ENCODE peak calls at places on chromosomes 16 and 17, in ten cellular contexts. One of them, this sample, is unnamed.

GRCh38 chr17:74923538-74924249 is 379 bp upstream of the OTOP2 start:
- DNase-seq in SK-N-SH: peak; percentile 98
- DNase-seq in K562: peak; percentile 82
- DNase-seq in suprapubic skin: peak; percentile 78
- DNase-seq in GM12891: peak; percentile 94
- DNase-seq in SK-N-MC: no peak
- DNase-seq in Panc1: no peak
- DNase-seq in GM23338: peak; percentile 66
- DNase-seq in prostate gland: peak; percentile 44
- DNase-seq in GM12878: no peak
- DNase-seq in this sample: peak; percentile 55

GRCh38 chr17:50055055-50055425 is 870 bp upstream of the ITGA3 start:
- DNase-seq in SK-N-SH: no peak
- DNase-seq in K562: no peak
- DNase-seq in suprapubic skin: no peak
- DNase-seq in GM12891: no peak
- DNase-seq in SK-N-MC: no peak
- DNase-seq in Panc1: no peak
- DNase-seq in GM23338: peak; percentile 84
- DNase-seq in prostate gland: peak; percentile 90
- DNase-seq in GM12878: no peak
- DNase-seq in this sample: no peak

GRCh38 chr16:30902070-30902972 is 5.9 kb downstream of the CTF1 start:
- DNase-seq in SK-N-SH: peak; percentile 94
- DNase-seq in K562: peak; percentile 88
- DNase-seq in suprapubic skin: no peak
- DNase-seq in GM12891: peak; percentile 80
- DNase-seq in SK-N-MC: no peak
- DNase-seq in Panc1: no peak
- DNase-seq in GM23338: peak; percentile 71
- DNase-seq in prostate gland: peak; percentile 48
- DNase-seq in GM12878: no peak
- DNase-seq in this sample: peak; percentile 74

GRCh38 chr17:56779306-56779705 is 54.4 kb downstream of the C17orf67 start:
- DNase-seq in SK-N-SH: no peak
- DNase-seq in K562: no peak
- DNase-seq in suprapubic skin: no peak
- DNase-seq in GM12891: no peak
- DNase-seq in SK-N-MC: no peak
- DNase-seq in Panc1: no peak
- DNase-seq in GM23338: no peak
- DNase-seq in prostate gland: no peak
- DNase-seq in GM12878: no peak
- DNase-seq in this sample: no peak

GRCh38 chr17:61400058-61400785 is 579 bp downstream of the TBX2 start:
- DNase-seq in SK-N-SH: peak; percentile 85
- DNase-seq in K562: no peak
- DNase-seq in suprapubic skin: no peak
- DNase-seq in GM12891: no peak
- DNase-seq in SK-N-MC: no peak
- DNase-seq in Panc1: no peak
- DNase-seq in GM23338: peak; percentile 52
- DNase-seq in prostate gland: no peak
- DNase-seq in GM12878: no peak
- DNase-seq in this sample: no peak

GRCh38 chr17:2695961-2696760 is 15.4 kb downstream of the CLUH start:
- DNase-seq in SK-N-SH: peak; percentile 32
- DNase-seq in K562: no peak
- DNase-seq in suprapubic skin: peak; percentile 57
- DNase-seq in GM12891: peak; percentile 22
- DNase-seq in SK-N-MC: no peak
- DNase-seq in Panc1: no peak
- DNase-seq in GM23338: no peak
- DNase-seq in prostate gland: no peak
- DNase-seq in GM12878: no peak
- DNase-seq in this sample: no peak

GRCh38 chr17:13395872-13396271 is 205.9 kb downstream of the HS3ST3A1 start:
- DNase-seq in SK-N-SH: no peak
- DNase-seq in K562: no peak
- DNase-seq in suprapubic skin: no peak
- DNase-seq in GM12891: no peak
- DNase-seq in SK-N-MC: no peak
- DNase-seq in Panc1: no peak
- DNase-seq in GM23338: no peak
- DNase-seq in prostate gland: no peak
- DNase-seq in GM12878: no peak
- DNase-seq in this sample: no peak

GRCh38 chr16:3234543-3235541 is at the start of gene ZNF200:
- DNase-seq in SK-N-SH: peak; percentile 95
- DNase-seq in K562: peak; percentile 98
- DNase-seq in suprapubic skin: peak; percentile 97
- DNase-seq in GM12891: peak; percentile 95
- DNase-seq in SK-N-MC: peak; percentile 61
- DNase-seq in Panc1: peak; percentile 89
- DNase-seq in GM23338: peak; percentile 98
- DNase-seq in prostate gland: peak; percentile 96
- DNase-seq in GM12878: peak; percentile 78
- DNase-seq in this sample: peak; percentile 87

GRCh38 chr16:50011707-50012106 is 13.3 kb upstream of the CNEP1R1 start:
- DNase-seq in SK-N-SH: no peak
- DNase-seq in K562: no peak
- DNase-seq in suprapubic skin: no peak
- DNase-seq in GM12891: no peak
- DNase-seq in SK-N-MC: no peak
- DNase-seq in Panc1: no peak
- DNase-seq in GM23338: no peak
- DNase-seq in prostate gland: no peak
- DNase-seq in GM12878: no peak
- DNase-seq in this sample: peak; percentile 81

GRCh38 chr17:18006495-18007239 is 32.3 kb downstream of the ATPAF2 start:
- DNase-seq in SK-N-SH: no peak
- DNase-seq in K562: peak; percentile 22
- DNase-seq in suprapubic skin: no peak
- DNase-seq in GM12891: no peak
- DNase-seq in SK-N-MC: no peak
- DNase-seq in Panc1: no peak
- DNase-seq in GM23338: peak; percentile 40
- DNase-seq in prostate gland: no peak
- DNase-seq in GM12878: no peak
- DNase-seq in this sample: no peak

GRCh38 chr16:89646270-89646669 is 11.2 kb downstream of the CHMP1A start:
- DNase-seq in SK-N-SH: no peak
- DNase-seq in K562: no peak
- DNase-seq in suprapubic skin: no peak
- DNase-seq in GM12891: no peak
- DNase-seq in SK-N-MC: no peak
- DNase-seq in Panc1: no peak
- DNase-seq in GM23338: no peak
- DNase-seq in prostate gland: no peak
- DNase-seq in GM12878: no peak
- DNase-seq in this sample: no peak
- TF ChIP-seq POLR2AphosphoS5 in SK-N-SH: no peak
- TF ChIP-seq POLR2AphosphoS5 in K562: no peak
- TF ChIP-seq POLR2AphosphoS5 in suprapubic skin: no peak
- TF ChIP-seq POLR2AphosphoS5 in GM12891: no peak
- TF ChIP-seq POLR2AphosphoS5 in SK-N-MC: no peak
- TF ChIP-seq POLR2AphosphoS5 in Panc1: no peak
- TF ChIP-seq POLR2AphosphoS5 in GM23338: no peak
- TF ChIP-seq POLR2AphosphoS5 in prostate gland: no peak
- TF ChIP-seq POLR2AphosphoS5 in GM12878: no peak
- TF ChIP-seq POLR2AphosphoS5 in this sample: no peak

GRCh38 chr17:39835038-39835786 is 28.9 kb downstream of the IKZF3 start:
- DNase-seq in SK-N-SH: no peak
- DNase-seq in K562: peak; percentile 17
- DNase-seq in suprapubic skin: no peak
- DNase-seq in GM12891: no peak
- DNase-seq in SK-N-MC: no peak
- DNase-seq in Panc1: no peak
- DNase-seq in GM23338: peak; percentile 51
- DNase-seq in prostate gland: no peak
- DNase-seq in GM12878: no peak
- DNase-seq in this sample: no peak

GRCh38 chr17:39836117-39836516 is 28.0 kb downstream of the IKZF3 start:
- DNase-seq in SK-N-SH: no peak
- DNase-seq in K562: no peak
- DNase-seq in suprapubic skin: no peak
- DNase-seq in GM12891: no peak
- DNase-seq in SK-N-MC: no peak
- DNase-seq in Panc1: no peak
- DNase-seq in GM23338: no peak
- DNase-seq in prostate gland: no peak
- DNase-seq in GM12878: no peak
- DNase-seq in this sample: no peak

GRCh38 chr17:39834017-39834416 is 30.1 kb downstream of the IKZF3 start:
- DNase-seq in SK-N-SH: no peak
- DNase-seq in K562: no peak
- DNase-seq in suprapubic skin: no peak
- DNase-seq in GM12891: no peak
- DNase-seq in SK-N-MC: no peak
- DNase-seq in Panc1: no peak
- DNase-seq in GM23338: no peak
- DNase-seq in prostate gland: no peak
- DNase-seq in GM12878: no peak
- DNase-seq in this sample: no peak

GRCh38 chr17:39828443-39828842 is 35.7 kb downstream of the IKZF3 start:
- DNase-seq in SK-N-SH: no peak
- DNase-seq in K562: no peak
- DNase-seq in suprapubic skin: no peak
- DNase-seq in GM12891: no peak
- DNase-seq in SK-N-MC: no peak
- DNase-seq in Panc1: no peak
- DNase-seq in GM23338: no peak
- DNase-seq in prostate gland: no peak
- DNase-seq in GM12878: no peak
- DNase-seq in this sample: no peak

DNA sequence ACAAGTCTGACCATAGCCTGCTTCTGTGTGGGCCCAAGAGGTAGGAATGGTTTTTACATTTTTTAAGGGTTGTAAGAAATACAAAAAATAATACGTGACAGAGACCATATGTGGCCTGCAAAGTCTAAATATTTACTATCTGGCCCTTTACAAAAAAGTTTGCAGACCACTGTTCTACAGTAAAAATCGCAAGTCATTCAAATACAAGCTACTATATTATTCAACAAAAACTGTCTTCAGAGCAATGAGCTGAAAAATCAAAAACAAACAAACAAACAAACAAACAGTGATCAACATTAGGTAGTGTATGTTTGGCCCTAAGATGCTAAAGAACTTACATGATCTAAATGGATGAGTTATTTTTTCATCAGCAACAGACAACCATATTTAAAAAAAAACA is 32.5 kb downstream of the IKZF3 start:
- DNase-seq in SK-N-SH: no peak
- DNase-seq in K562: no peak
- DNase-seq in suprapubic skin: no peak
- DNase-seq in GM12891: no peak
- DNase-seq in SK-N-MC: no peak
- DNase-seq in Panc1: no peak
- DNase-seq in GM23338: no peak
- DNase-seq in prostate gland: no peak
- DNase-seq in GM12878: no peak
- DNase-seq in this sample: no peak
- TF ChIP-seq POLR2AphosphoS5 in SK-N-SH: no peak
- TF ChIP-seq POLR2AphosphoS5 in K562: no peak
- TF ChIP-seq POLR2AphosphoS5 in suprapubic skin: no peak
- TF ChIP-seq POLR2AphosphoS5 in GM12891: no peak
- TF ChIP-seq POLR2AphosphoS5 in SK-N-MC: no peak
- TF ChIP-seq POLR2AphosphoS5 in Panc1: no peak
- TF ChIP-seq POLR2AphosphoS5 in GM23338: no peak
- TF ChIP-seq POLR2AphosphoS5 in prostate gland: no peak
- TF ChIP-seq POLR2AphosphoS5 in GM12878: no peak
- TF ChIP-seq POLR2AphosphoS5 in this sample: no peak

DNA sequence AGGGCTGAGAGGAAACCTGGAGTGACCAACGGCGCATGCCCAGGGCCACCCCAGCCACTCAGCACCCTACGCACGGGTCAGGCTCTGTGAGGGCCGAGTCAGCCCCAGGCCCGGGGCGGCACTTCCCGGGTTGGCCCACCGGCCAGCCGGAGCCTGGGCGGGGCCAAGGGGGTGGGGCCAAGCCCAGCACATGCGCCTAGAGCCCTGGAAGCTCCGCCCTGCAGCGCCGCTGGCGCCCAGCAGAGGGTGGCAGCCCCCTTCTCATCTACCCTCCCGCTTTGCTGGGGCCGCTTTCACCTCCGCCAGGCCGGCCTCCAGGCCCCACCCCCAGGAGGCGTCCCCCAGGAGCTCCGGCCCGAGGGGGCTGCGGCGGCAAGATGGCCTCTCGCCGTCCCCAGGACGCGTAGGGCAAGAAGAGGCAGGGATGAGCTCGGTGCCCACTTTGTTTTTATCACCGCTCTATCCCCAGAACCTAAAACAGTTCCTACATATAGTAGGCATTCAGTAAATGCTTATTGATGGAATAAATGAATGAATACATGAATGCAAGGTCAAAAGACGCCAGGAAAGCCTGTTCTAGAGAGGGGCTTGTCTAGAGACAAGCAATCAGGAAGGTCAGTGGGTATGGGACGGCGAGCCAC is 31.3 kb downstream of the MYO18A start:
- DNase-seq in SK-N-SH: peak; percentile 99
- DNase-seq in K562: peak; percentile 96
- DNase-seq in suprapubic skin: peak; percentile 96
- DNase-seq in GM12891: peak; percentile 92
- DNase-seq in SK-N-MC: no peak
- DNase-seq in Panc1: peak; percentile 63
- DNase-seq in GM23338: peak; percentile 97
- DNase-seq in prostate gland: peak; percentile 89
- DNase-seq in GM12878: peak; percentile 79
- DNase-seq in this sample: peak; percentile 85
- TF ChIP-seq POLR2AphosphoS5 in SK-N-SH: peak; percentile 76
- TF ChIP-seq POLR2AphosphoS5 in K562: no peak
- TF ChIP-seq POLR2AphosphoS5 in suprapubic skin: peak; percentile 71
- TF ChIP-seq POLR2AphosphoS5 in GM12891: peak; percentile 50
- TF ChIP-seq POLR2AphosphoS5 in SK-N-MC: peak; percentile 85
- TF ChIP-seq POLR2AphosphoS5 in Panc1: peak; percentile 62
- TF ChIP-seq POLR2AphosphoS5 in GM23338: peak; percentile 78
- TF ChIP-seq POLR2AphosphoS5 in prostate gland: peak; percentile 81
- TF ChIP-seq POLR2AphosphoS5 in GM12878: peak; percentile 72
- TF ChIP-seq POLR2AphosphoS5 in this sample: no peak

DNA sequence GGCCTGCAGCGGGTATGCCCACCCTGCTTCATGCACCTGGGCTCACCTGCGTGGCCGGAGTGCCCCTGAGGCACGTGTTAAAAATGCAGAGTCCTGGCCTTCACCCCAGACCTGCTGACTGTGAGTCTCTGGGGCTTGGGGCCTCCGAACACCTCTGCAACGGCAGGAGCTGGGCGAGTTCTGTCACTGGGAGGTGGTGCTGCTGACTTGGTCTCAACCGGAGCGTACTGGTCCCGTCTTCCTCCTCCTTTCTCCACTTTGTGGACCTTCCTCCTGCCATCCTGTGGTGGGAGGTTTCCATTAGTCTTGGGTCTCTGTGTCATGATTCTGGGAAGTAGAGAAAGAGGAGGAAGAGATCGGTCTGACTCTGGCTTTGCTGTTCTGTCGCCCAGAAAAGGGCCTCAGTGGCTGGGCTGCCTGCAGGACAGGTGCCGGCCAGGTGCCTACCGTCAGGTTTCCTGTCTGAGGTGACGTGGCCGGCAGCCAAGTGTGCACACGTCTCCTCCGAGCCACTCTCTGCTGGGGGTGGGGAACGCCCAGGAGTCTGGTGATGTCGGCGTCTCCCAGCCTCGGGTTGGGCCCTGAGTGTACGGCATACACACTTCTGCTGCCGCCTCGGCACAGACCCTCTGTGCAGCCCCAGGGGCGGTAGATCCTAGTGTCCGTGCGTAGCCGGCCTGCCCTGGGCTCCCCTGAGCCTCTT is 6.9 kb downstream of the TSC2 start:
- DNase-seq in SK-N-SH: no peak
- DNase-seq in K562: no peak
- DNase-seq in suprapubic skin: no peak
- DNase-seq in GM12891: no peak
- DNase-seq in SK-N-MC: no peak
- DNase-seq in Panc1: no peak
- DNase-seq in GM23338: no peak
- DNase-seq in prostate gland: no peak
- DNase-seq in GM12878: no peak
- DNase-seq in this sample: no peak
- TF ChIP-seq POLR2AphosphoS5 in SK-N-SH: no peak
- TF ChIP-seq POLR2AphosphoS5 in K562: no peak
- TF ChIP-seq POLR2AphosphoS5 in suprapubic skin: no peak
- TF ChIP-seq POLR2AphosphoS5 in GM12891: no peak
- TF ChIP-seq POLR2AphosphoS5 in SK-N-MC: no peak
- TF ChIP-seq POLR2AphosphoS5 in Panc1: no peak
- TF ChIP-seq POLR2AphosphoS5 in GM23338: no peak
- TF ChIP-seq POLR2AphosphoS5 in prostate gland: no peak
- TF ChIP-seq POLR2AphosphoS5 in GM12878: no peak
- TF ChIP-seq POLR2AphosphoS5 in this sample: no peak

This sample was measured in HL-60.